ENCODE peak calls at places on chromosomes 13 and 19, in seven cellular contexts. G is A549, P is IMR-90, D is heart right ventricle, V is ascending aorta, W is SK-N-SH, C is ovary. I is an unnamed sample.

GRCh38 chr13:105611424-105611823 is 924.0 kb downstream of the EFNB2 start:
- DNase-seq in G (no peak), P (peak; percentile 41), D (no peak), V (no peak), W (no peak), C (no peak), I (no peak)

GRCh38 chr19:19637523-19638251 is 5.8 kb downstream of the GMIP start:
- DNase-seq in G (no peak), P (no peak), D (no peak), V (no peak), W (no peak), C (no peak), I (peak; percentile 52)

GRCh38 chr13:27406178-27406939 is 18.1 kb upstream of the GTF3A start:
- DNase-seq in G (peak; percentile 49), P (peak; percentile 49), D (no peak), V (peak; percentile 52), W (peak; percentile 53), C (no peak), I (no peak)

GRCh38 chr19:41599175-41599966 is 23.4 kb downstream of the CEACAM21 start:
- DNase-seq in G (no peak), P (no peak), D (no peak), V (no peak), W (no peak), C (no peak), I (no peak)

GRCh38 chr13:109211616-109212015 is 574.8 kb downstream of the IRS2 start:
- DNase-seq in G (peak; percentile 20), P (no peak), D (no peak), V (no peak), W (peak; percentile 46), C (no peak), I (no peak)

GRCh38 chr19:7748756-7749155 is 1.4 kb upstream of the CD209 start:
- DNase-seq in G (peak; percentile 54), P (peak; percentile 7), D (no peak), V (no peak), W (no peak), C (no peak), I (peak; percentile 90)

GRCh38 chr13:56110751-56111150 is 1030.0 kb upstream of the PRR20A start:
- DNase-seq in G (no peak), P (no peak), D (no peak), V (no peak), W (no peak), C (no peak), I (no peak)

GRCh38 chr13:43720780-43721397 is 65.9 kb downstream of the ENOX1 start:
- DNase-seq in G (peak; percentile 4), P (peak; percentile 41), D (no peak), V (no peak), W (no peak), C (no peak), I (no peak)

GRCh38 chr19:54473071-54473941 is at the start of gene CDC42EP5:
- DNase-seq in G (no peak), P (peak; percentile 85), D (peak; percentile 87), V (peak; percentile 89), W (peak; percentile 60), C (peak; percentile 62), I (no peak)

GRCh38 chr19:1418951-1419735 is 11.8 kb downstream of the DAZAP1 start:
- DNase-seq in G (no peak), P (no peak), D (no peak), V (no peak), W (no peak), C (no peak), I (no peak)

GRCh38 chr13:24865158-24865557 is 101.2 kb downstream of the RNF17 start:
- DNase-seq in G (no peak), P (peak; percentile 4), D (no peak), V (no peak), W (no peak), C (no peak), I (no peak)

GRCh38 chr19:13978721-13979191 is 26.4 kb downstream of the DCAF15 start:
- DNase-seq in G (no peak), P (no peak), D (no peak), V (no peak), W (no peak), C (peak; percentile 39), I (no peak)

GRCh38 chr19:7883105-7883504 is 5.2 kb upstream of the LRRC8E start:
- DNase-seq in G (no peak), P (no peak), D (no peak), V (no peak), W (no peak), C (no peak), I (no peak)

GRCh38 chr13:26051231-26052135 is at the start of gene SHISA2:
- DNase-seq in G (peak; percentile 14), P (peak; percentile 31), D (no peak), V (no peak), W (peak; percentile 87), C (no peak), I (peak; percentile 48)

GRCh38 chr13:88674841-88675240 is 1003.7 kb downstream of the SLITRK5 start:
- DNase-seq in G (no peak), P (no peak), D (no peak), V (no peak), W (no peak), C (no peak), I (no peak)

GRCh38 chr13:110536006-110536693 is 25.4 kb downstream of the RAB20 start:
- DNase-seq in G (no peak), P (no peak), D (peak; percentile 45), V (no peak), W (no peak), C (no peak), I (no peak)

GRCh38 chr19:45424191-45425058 is 708 bp upstream of the ERCC1 start:
- DNase-seq in G (peak; percentile 95), P (peak; percentile 98), D (peak; percentile 78), V (peak; percentile 94), W (peak; percentile 67), C (peak; percentile 36), I (no peak)

GRCh38 chr13:109652536-109652935 is 133.8 kb downstream of the IRS2 start:
- DNase-seq in G (no peak), P (peak; percentile 16), D (no peak), V (no peak), W (no peak), C (no peak), I (no peak)

GRCh38 chr13:49466240-49466914 is 22.3 kb downstream of the SETDB2 start:
- DNase-seq in G (no peak), P (no peak), D (no peak), V (no peak), W (no peak), C (no peak), I (no peak)
- H3K4me3 ChIP-seq in G (no peak overlapping the region), P (no peak overlapping the region), D (no peak overlapping the region), V (no peak overlapping the region), W (no peak overlapping the region), C (no peak overlapping the region), I (no peak overlapping the region)

DNA sequence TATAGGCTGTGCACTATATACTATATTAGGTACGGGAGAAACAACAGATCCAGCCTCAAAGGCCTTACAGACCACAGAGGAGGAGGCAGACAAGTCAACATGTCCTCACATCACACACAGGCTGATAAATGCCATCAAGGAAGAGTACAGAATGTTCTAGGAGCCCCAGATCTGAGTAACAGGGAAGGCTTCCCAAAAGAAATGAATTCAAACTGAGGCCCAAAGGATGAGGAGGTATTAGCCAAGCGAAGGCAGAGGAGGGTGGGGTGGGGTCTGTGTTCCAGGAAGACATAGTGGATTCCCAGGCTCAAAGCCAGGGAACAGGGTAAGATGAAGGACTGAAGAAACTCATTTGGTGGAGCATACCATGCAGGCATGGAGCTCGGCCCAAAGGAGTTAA is 55.1 kb downstream of the RXFP2 start:
- DNase-seq in G (no peak), P (no peak), D (no peak), V (no peak), W (no peak), C (no peak), I (no peak)
- H3K27ac ChIP-seq in G (no peak overlapping the region), P (no peak overlapping the region), D (no peak overlapping the region), V (no peak overlapping the region), W (no peak overlapping the region), C (no peak overlapping the region), I (no peak overlapping the region)

GRCh38 chr19:56874530-56874929 is 34.0 kb upstream of the PEG3 start:
- DNase-seq in G (no peak), P (no peak), D (no peak), V (no peak), W (no peak), C (no peak), I (no peak)
- H3K9me3 ChIP-seq in G (peaks cover 61% of the 10 kb centered on the region), P (peaks cover 45% of the 10 kb centered on the region), D (no peaks in the 10 kb centered on the region), V (no peaks in the 10 kb centered on the region), W (no peaks in the 10 kb centered on the region), C (no peaks in the 10 kb centered on the region), I (peaks cover 15% of the 10 kb centered on the region)

GRCh38 chr19:17266589-17266974 is 661 bp upstream of the BABAM1 start:
- DNase-seq in G (no peak), P (no peak), D (no peak), V (no peak), W (no peak), C (no peak), I (no peak)
- H3K4me3 ChIP-seq in G (no peak overlapping the region), P (no peak overlapping the region), D (no peak overlapping the region), V (peak overlapping the region; percentile 7), W (no peak overlapping the region), C (no peak overlapping the region), I (no peak overlapping the region)